ENCODE peak calls at places on chromosome 7, in five cellular contexts. One of them, this sample, is unnamed.

GRCh38 chr7:41955475-41956243 is 252.8 kb upstream of the INHBA start:
- DNase-seq in H54: peak
- DNase-seq in A549: peak
- DNase-seq in endothelial cell of umbilical vein: peak
- DNase-seq in NB4: peak
- DNase-seq in this sample: no peak

GRCh38 chr7:29184599-29184998 is 10.0 kb upstream of the CHN2 start:
- DNase-seq in H54: no peak
- DNase-seq in A549: no peak
- DNase-seq in endothelial cell of umbilical vein: no peak
- DNase-seq in NB4: no peak
- DNase-seq in this sample: no peak

GRCh38 chr7:134175724-134176350 is 48.7 kb downstream of the LRGUK start:
- DNase-seq in H54: no peak
- DNase-seq in A549: no peak
- DNase-seq in endothelial cell of umbilical vein: no peak
- DNase-seq in NB4: no peak
- DNase-seq in this sample: no peak

GRCh38 chr7:37915438-37915837 is 1.2 kb downstream of the SFRP4 start:
- DNase-seq in H54: no peak
- DNase-seq in A549: no peak
- DNase-seq in endothelial cell of umbilical vein: no peak
- DNase-seq in NB4: peak
- DNase-seq in this sample: no peak

GRCh38 chr7:37488163-37488759 is 39.6 kb upstream of the ELMO1 start:
- DNase-seq in H54: no peak
- DNase-seq in A549: peak
- DNase-seq in endothelial cell of umbilical vein: peak
- DNase-seq in NB4: no peak
- DNase-seq in this sample: peak

GRCh38 chr7:35424869-35425495 is 171.1 kb upstream of the TBX20 start:
- DNase-seq in H54: peak
- DNase-seq in A549: peak
- DNase-seq in endothelial cell of umbilical vein: peak
- DNase-seq in NB4: peak
- DNase-seq in this sample: peak

GRCh38 chr7:69597278-69598076 is 798 bp upstream of the AUTS2 start:
- DNase-seq in H54: peak
- DNase-seq in A549: peak
- DNase-seq in endothelial cell of umbilical vein: peak
- DNase-seq in NB4: peak
- DNase-seq in this sample: peak

GRCh38 chr7:18564779-18565178 is 69.2 kb downstream of the HDAC9 start:
- DNase-seq in H54: no peak
- DNase-seq in A549: no peak
- DNase-seq in endothelial cell of umbilical vein: no peak
- DNase-seq in NB4: no peak
- DNase-seq in this sample: no peak

GRCh38 chr7:17506090-17506489 is 207.6 kb downstream of the AHR start:
- DNase-seq in H54: no peak
- DNase-seq in A549: peak
- DNase-seq in endothelial cell of umbilical vein: no peak
- DNase-seq in NB4: no peak
- DNase-seq in this sample: no peak

GRCh38 chr7:112781110-112781509 is 9.1 kb downstream of the TMEM168 start:
- DNase-seq in H54: no peak
- DNase-seq in A549: no peak
- DNase-seq in endothelial cell of umbilical vein: no peak
- DNase-seq in NB4: no peak
- DNase-seq in this sample: no peak

GRCh38 chr7:27212587-27213149 is 12.8 kb upstream of the HOXA13 start:
- DNase-seq in H54: no peak
- DNase-seq in A549: no peak
- DNase-seq in endothelial cell of umbilical vein: no peak
- DNase-seq in NB4: no peak
- DNase-seq in this sample: no peak

GRCh38 chr7:100469227-100470044 is 5.4 kb upstream of the SPACDR start:
- DNase-seq in H54: peak
- DNase-seq in A549: peak
- DNase-seq in endothelial cell of umbilical vein: peak
- DNase-seq in NB4: peak
- DNase-seq in this sample: peak
- TF ChIP-seq POLR2A in H54: no peak
- TF ChIP-seq POLR2A in A549: no peak
- TF ChIP-seq POLR2A in endothelial cell of umbilical vein: peak
- TF ChIP-seq POLR2A in NB4: no peak
- TF ChIP-seq POLR2A in this sample: no peak

GRCh38 chr7:24701899-24702235 is 55.4 kb downstream of the GSDME start:
- DNase-seq in H54: no peak
- DNase-seq in A549: no peak
- DNase-seq in endothelial cell of umbilical vein: no peak
- DNase-seq in NB4: no peak
- DNase-seq in this sample: no peak

GRCh38 chr7:24701232-24701898 is 55.9 kb downstream of the GSDME start:
- DNase-seq in H54: peak
- DNase-seq in A549: no peak
- DNase-seq in endothelial cell of umbilical vein: no peak
- DNase-seq in NB4: no peak
- DNase-seq in this sample: no peak

GRCh38 chr7:24702674-24703235 is 54.5 kb downstream of the GSDME start:
- DNase-seq in H54: no peak
- DNase-seq in A549: no peak
- DNase-seq in endothelial cell of umbilical vein: no peak
- DNase-seq in NB4: no peak
- DNase-seq in this sample: no peak

GRCh38 chr7:24704311-24704710 is 53.0 kb downstream of the GSDME start:
- DNase-seq in H54: no peak
- DNase-seq in A549: no peak
- DNase-seq in endothelial cell of umbilical vein: no peak
- DNase-seq in NB4: no peak
- DNase-seq in this sample: no peak

DNA sequence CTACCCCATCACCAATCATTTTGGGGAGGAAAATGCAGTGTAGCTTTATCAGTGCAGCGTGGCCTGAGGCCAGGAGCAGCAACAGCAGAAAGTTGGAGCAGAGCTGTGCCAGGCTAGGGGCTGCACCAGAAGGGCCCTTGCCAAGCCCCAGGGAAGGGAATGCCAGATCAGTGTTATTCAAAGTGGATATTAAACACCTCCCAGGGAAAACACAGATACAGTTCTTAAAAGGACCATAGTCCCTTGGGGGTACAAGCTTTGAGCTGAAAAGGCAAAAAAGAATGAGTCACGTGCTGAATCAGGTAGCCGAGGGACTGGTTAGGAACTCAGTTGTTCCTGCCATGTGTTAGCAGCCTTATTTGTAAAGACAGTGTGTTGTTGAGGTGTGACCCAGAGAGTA is 54.0 kb downstream of the GSDME start:
- DNase-seq in H54: no peak
- DNase-seq in A549: no peak
- DNase-seq in endothelial cell of umbilical vein: no peak
- DNase-seq in NB4: no peak
- DNase-seq in this sample: no peak
- TF ChIP-seq POLR2A in H54: no peak
- TF ChIP-seq POLR2A in A549: no peak
- TF ChIP-seq POLR2A in endothelial cell of umbilical vein: no peak
- TF ChIP-seq POLR2A in NB4: no peak
- TF ChIP-seq POLR2A in this sample: no peak

GRCh38 chr7:130910949-130911944 is 177.2 kb upstream of the KLF14 start:
- DNase-seq in H54: no peak
- DNase-seq in A549: peak
- DNase-seq in endothelial cell of umbilical vein: peak
- DNase-seq in NB4: peak
- DNase-seq in this sample: no peak
- TF ChIP-seq POLR2A in H54: no peak
- TF ChIP-seq POLR2A in A549: no peak
- TF ChIP-seq POLR2A in endothelial cell of umbilical vein: peak
- TF ChIP-seq POLR2A in NB4: no peak
- TF ChIP-seq POLR2A in this sample: no peak

DNA sequence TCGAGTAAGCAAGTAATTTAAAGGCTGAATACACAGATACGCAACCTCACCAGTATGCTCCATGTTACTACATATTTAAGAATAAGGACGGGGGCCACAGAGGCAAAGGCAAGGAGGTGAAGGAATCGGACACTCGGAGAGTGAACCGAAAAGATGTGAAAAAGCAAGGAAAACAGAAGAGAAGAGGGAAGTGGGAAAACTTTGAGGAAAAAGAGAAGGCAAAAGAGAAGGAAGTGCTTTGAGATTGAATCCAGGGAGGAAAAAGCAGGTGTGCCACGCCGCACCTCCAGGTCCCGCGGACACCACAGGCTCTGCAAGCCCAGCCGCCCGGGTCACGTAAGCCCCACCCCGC is 367 bp upstream of the AVL9 start:
- DNase-seq in H54: no peak
- DNase-seq in A549: no peak
- DNase-seq in endothelial cell of umbilical vein: peak
- DNase-seq in NB4: no peak
- DNase-seq in this sample: no peak
- TF ChIP-seq POLR2A in H54: peak
- TF ChIP-seq POLR2A in A549: peak
- TF ChIP-seq POLR2A in endothelial cell of umbilical vein: peak
- TF ChIP-seq POLR2A in NB4: peak
- TF ChIP-seq POLR2A in this sample: peak

GRCh38 chr7:39566056-39566921 is at the start of gene YAE1:
- DNase-seq in H54: peak
- DNase-seq in A549: peak
- DNase-seq in endothelial cell of umbilical vein: peak
- DNase-seq in NB4: peak
- DNase-seq in this sample: peak
- TF ChIP-seq POLR2A in H54: peak
- TF ChIP-seq POLR2A in A549: peak
- TF ChIP-seq POLR2A in endothelial cell of umbilical vein: peak
- TF ChIP-seq POLR2A in NB4: peak
- TF ChIP-seq POLR2A in this sample: peak

DNA sequence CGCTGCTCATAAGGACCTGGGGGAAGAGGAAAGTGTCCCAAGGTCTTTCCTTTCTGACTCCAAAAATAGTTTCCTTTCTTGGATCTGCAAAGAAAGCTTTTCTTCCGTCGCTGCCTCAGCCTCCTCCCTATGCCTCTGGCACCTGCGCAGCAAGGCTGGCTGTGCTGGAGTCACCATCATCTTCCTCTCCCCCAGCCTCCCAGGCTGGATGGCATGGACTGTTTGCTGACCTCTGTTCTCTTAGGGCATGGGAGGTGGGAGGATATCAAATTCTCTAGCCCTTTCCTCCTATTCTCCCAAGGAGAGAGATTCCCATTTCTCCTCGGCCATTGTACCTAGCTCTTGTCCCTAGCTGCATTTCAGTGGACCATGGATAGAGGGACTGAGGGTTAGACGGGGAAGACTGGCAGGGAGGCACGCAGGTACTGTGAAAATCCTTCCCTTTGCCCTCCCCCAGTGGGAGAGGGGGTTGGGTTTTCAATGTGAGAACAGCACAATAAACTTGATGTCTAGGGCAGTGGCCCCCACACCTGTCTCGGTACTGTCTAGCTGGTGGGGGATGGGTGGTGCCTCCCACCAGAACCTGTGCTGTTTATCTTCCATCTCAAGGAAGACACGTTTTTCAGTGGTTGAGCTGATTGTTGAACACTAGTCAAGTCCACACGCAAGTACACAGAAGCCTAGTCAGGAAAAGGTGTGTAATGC is 2.6 kb downstream of the PPP1R35 start:
- DNase-seq in H54: no peak
- DNase-seq in A549: no peak
- DNase-seq in endothelial cell of umbilical vein: no peak
- DNase-seq in NB4: peak
- DNase-seq in this sample: no peak
- TF ChIP-seq POLR2A in H54: no peak
- TF ChIP-seq POLR2A in A549: no peak
- TF ChIP-seq POLR2A in endothelial cell of umbilical vein: peak
- TF ChIP-seq POLR2A in NB4: peak
- TF ChIP-seq POLR2A in this sample: no peak

GRCh38 chr7:79453558-79454324 is at the start of gene MAGI2:
- DNase-seq in H54: peak
- DNase-seq in A549: peak
- DNase-seq in endothelial cell of umbilical vein: peak
- DNase-seq in NB4: no peak
- DNase-seq in this sample: peak
- TF ChIP-seq POLR2A in H54: peak
- TF ChIP-seq POLR2A in A549: peak
- TF ChIP-seq POLR2A in endothelial cell of umbilical vein: peak
- TF ChIP-seq POLR2A in NB4: no peak
- TF ChIP-seq POLR2A in this sample: no peak

DNA sequence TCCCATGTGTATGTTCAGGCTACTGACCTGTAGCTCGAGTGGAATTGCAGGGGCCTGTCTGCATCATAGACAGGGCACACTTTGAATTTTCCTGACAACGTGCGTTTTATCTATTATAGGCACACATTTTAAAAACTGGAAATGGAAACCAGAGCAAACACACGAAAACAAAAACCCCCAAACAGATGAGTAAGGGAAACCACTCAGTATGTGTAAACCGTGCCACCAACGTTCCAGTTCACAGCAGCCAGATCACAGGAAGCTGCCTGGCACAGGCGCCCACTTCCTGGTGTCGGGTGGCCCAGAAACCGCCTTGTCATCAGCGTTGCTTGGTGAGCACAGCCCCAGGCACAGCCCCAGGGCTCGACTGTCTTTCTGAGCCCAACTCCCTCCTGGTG is 34.5 kb upstream of the DNAJB6 start:
- DNase-seq in H54: peak
- DNase-seq in A549: peak
- DNase-seq in endothelial cell of umbilical vein: no peak
- DNase-seq in NB4: peak
- DNase-seq in this sample: no peak
- TF ChIP-seq POLR2A in H54: no peak
- TF ChIP-seq POLR2A in A549: no peak
- TF ChIP-seq POLR2A in endothelial cell of umbilical vein: no peak
- TF ChIP-seq POLR2A in NB4: peak
- TF ChIP-seq POLR2A in this sample: peak

DNA sequence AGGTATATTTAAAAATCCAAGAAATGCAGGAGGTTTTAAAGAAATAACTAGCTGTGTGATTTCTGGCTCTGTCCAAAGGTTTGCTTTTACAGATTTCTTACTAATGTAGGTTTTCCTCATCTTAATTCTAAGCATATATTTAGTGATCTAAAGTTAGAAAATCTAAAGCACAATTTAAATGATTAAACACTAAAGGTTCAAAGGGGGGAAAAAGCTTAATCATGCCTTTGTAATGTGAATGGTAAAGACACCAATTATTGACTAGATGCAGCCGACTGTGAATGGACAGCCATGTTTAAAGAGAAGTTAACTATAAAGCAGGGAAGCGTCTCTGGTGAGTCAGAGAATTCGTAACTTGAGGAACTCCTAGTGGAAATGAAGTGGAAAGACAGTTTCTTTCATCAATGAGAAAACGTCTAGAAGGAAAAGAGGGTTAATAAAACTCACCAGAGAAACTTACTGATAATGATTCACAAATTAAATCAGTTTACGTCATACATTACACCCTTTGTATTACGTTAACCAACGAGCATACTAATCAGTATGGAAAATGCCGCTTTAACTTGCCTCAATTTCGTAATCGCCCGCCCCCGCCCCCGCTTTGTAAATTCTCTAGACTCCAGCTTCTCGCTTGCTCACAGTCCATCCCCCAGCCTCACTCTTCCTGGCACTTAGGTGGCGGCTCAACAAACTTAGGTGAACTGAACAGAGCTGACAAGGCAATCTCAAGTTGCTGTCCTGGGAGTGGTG is 1.1 kb upstream of the HBP1 start:
- DNase-seq in H54: peak
- DNase-seq in A549: peak
- DNase-seq in endothelial cell of umbilical vein: peak
- DNase-seq in NB4: peak
- DNase-seq in this sample: peak
- TF ChIP-seq POLR2A in H54: peak
- TF ChIP-seq POLR2A in A549: no peak
- TF ChIP-seq POLR2A in endothelial cell of umbilical vein: peak
- TF ChIP-seq POLR2A in NB4: no peak
- TF ChIP-seq POLR2A in this sample: peak